ENCODE peak calls at places on chromosomes 2 and 18, in six cellular contexts. V, M, X, Y, J and H are unnamed samples.
A peak's percentile ranks its signal among the peaks of the same experiment; 100 is the strongest.

GRCh38 chr2:118120001-118120400 is 31.7 kb downstream of the INSIG2 start:
- DNase-seq in X (no peak), J (no peak), M (no peak), V (no peak), Y (no peak), H (no peak)

GRCh38 chr2:56580242-56580641 is 396.5 kb downstream of the CCDC85A start:
- DNase-seq in M (no peak), X (no peak), J (no peak), Y (peak; percentile 48), V (no peak), H (no peak)

GRCh38 chr2:95058466-95058988 is 33.0 kb downstream of the MAL start:
- DNase-seq in J (no peak), X (no peak), V (no peak), M (no peak), Y (no peak), H (no peak)

GRCh38 chr2:96530144-96530430 is 6.5 kb upstream of the ARID5A start:
- DNase-seq in V (no peak), M (no peak), X (no peak), J (no peak), Y (no peak), H (no peak)

GRCh38 chr2:73444202-73444601 is 58.6 kb downstream of the ALMS1 start:
- DNase-seq in V (no peak), X (no peak), J (no peak), Y (no peak), M (no peak), H (no peak)

GRCh38 chr18:9722691-9723090 is 14.6 kb downstream of the RAB31 start:
- DNase-seq in J (no peak), V (no peak), M (no peak), Y (peak; percentile 71), X (peak; percentile 60), H (no peak)

GRCh38 chr18:78151234-78151633 is 828.4 kb upstream of the SALL3 start:
- DNase-seq in Y (no peak), J (no peak), X (no peak), V (no peak), M (no peak), H (no peak)

GRCh38 chr18:48831113-48831759 is 119.5 kb downstream of the SMAD7 start:
- DNase-seq in Y (no peak), M (peak; percentile 10), V (no peak), X (no peak), J (no peak), H (no peak)

GRCh38 chr2:218261424-218262273 is 834 bp downstream of the GPBAR1 start:
- DNase-seq in J (no peak), X (no peak), Y (no peak), V (no peak), M (peak; percentile 13), H (no peak)

GRCh38 chr18:2978626-2979025 is 34.3 kb downstream of the LPIN2 start:
- DNase-seq in Y (peak; percentile 50), J (no peak), V (no peak), X (no peak), M (no peak), H (no peak)

GRCh38 chr2:181750305-181750704 is 70.0 kb upstream of the NEUROD1 start:
- DNase-seq in V (no peak), X (no peak), M (no peak), J (no peak), Y (no peak), H (no peak)

GRCh38 chr18:48840491-48840877 is 110.3 kb downstream of the SMAD7 start:
- DNase-seq in M (no peak), X (no peak), J (no peak), Y (no peak), V (no peak), H (no peak)

DNA sequence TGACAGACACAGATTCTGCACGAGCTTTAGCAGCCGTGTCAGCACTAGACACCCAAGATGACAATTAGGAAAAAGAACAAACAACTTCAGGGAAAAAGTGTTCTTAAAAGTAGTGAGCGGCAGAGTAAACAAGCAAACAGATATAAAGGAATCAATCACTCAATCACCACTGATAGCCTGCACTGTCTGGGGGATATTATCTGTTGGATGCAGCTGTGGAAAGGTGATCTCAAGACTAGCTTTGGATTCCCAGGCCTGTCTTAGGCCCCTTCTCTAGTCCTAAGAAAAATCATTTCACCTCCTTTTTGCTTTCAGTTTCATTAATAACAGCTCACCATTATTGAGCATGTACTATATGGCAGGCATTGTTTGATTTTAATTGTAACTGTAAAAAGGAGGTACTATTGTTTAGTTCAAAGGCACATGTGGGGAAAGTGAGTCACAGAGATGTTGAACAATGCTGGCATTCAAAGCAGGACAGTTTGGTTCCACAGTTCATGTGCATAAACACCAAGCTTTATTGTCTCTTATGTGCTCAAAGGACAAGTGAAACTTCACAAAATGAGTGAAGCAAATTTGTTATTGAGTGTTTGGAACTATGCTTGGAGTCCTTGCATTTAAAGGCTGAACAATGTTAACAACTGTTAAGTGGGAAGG is 147.3 kb upstream of the TCF4 start:
- DNase-seq in V (no peak), M (no peak), J (no peak), X (no peak), Y (peak; percentile 32), H (no peak)
- H3K4me1 ChIP-seq in V (no peaks in the 10 kb centered on the region), M (no peaks in the 10 kb centered on the region), J (no peaks in the 10 kb centered on the region), X (no peaks in the 10 kb centered on the region), Y (no peaks in the 10 kb centered on the region), H (no peaks in the 10 kb centered on the region)

GRCh38 chr2:113926314-113926713 is 36.4 kb downstream of the ACTR3 start:
- DNase-seq in V (no peak), J (no peak), Y (no peak), X (no peak), M (no peak), H (no peak)

GRCh38 chr2:113925884-113926283 is 36.0 kb downstream of the ACTR3 start:
- DNase-seq in V (no peak), M (no peak), J (no peak), Y (no peak), X (no peak), H (no peak)

GRCh38 chr2:113920996-113921395 is 31.1 kb downstream of the ACTR3 start:
- DNase-seq in X (no peak), J (no peak), V (no peak), Y (no peak), M (no peak), H (no peak)

GRCh38 chr2:113922335-113922734 is 32.4 kb downstream of the ACTR3 start:
- DNase-seq in X (no peak), V (no peak), Y (no peak), J (no peak), M (no peak), H (no peak)

GRCh38 chr2:113922784-113923183 is 32.9 kb downstream of the ACTR3 start:
- DNase-seq in J (no peak), M (no peak), V (no peak), X (no peak), Y (no peak), H (no peak)
- H3K9me3 ChIP-seq in J (no peaks in the 10 kb centered on the region), M (no peaks in the 10 kb centered on the region), V (no peaks in the 10 kb centered on the region), X (no peaks in the 10 kb centered on the region), Y (no peaks in the 10 kb centered on the region), H (no peaks in the 10 kb centered on the region)

GRCh38 chr2:120464448-120464931 is 118.6 kb downstream of the INHBB start:
- DNase-seq in V (no peak), J (no peak), M (no peak), Y (no peak), X (no peak), H (no peak)
- H3K27ac ChIP-seq in V (no peak overlapping the region), J (no peak overlapping the region), M (no peak overlapping the region), Y (no peak overlapping the region), X (no peak overlapping the region), H (no peak overlapping the region)

DNA sequence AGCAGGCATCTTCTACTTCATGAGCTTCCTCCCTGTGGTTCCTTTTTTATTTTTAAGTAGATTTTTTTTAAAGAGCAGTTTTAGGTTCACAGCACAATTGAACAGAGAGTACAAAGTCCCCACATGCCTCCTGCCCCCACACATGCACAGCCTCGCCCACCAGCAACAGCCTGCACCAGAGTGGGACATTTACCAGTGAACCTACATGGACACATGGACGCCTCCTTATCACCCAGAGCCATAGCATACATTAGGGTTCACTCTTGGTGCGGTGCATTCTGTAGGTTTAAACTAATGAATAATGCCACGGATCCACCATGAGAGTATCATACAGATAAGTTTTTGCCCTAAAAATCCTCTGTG is 40.9 kb downstream of the HS1BP3 start:
- DNase-seq in Y (no peak), J (no peak), V (no peak), M (peak; percentile 16), X (no peak), H (no peak)
- H3K4me1 ChIP-seq in Y (peaks cover 22% of the 10 kb centered on the region), J (peaks cover 36% of the 10 kb centered on the region), V (peaks cover 60% of the 10 kb centered on the region), M (peaks cover 9% of the 10 kb centered on the region), X (peaks cover 16% of the 10 kb centered on the region), H (no peaks in the 10 kb centered on the region)

DNA sequence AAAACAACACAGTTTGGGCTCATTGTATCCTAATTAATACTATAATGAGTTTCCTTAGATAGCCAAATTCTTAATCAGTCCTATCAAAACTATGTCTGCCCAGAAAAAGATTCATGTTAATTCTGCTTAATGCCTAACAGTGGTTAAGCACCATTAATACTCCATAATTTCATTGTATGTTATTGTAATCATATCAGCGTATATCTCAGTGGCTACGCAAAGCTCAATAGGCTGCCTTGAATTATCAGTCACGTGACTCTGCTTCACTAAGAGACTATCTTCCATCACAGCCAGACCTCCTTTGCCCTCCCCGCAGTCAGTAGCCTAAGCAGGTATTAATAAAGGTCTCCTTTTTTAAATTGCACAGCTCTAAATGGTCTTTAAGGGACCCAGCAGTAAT is 215.8 kb upstream of the POU3F3 start:
- DNase-seq in Y (no peak), M (no peak), V (no peak), J (no peak), X (no peak), H (no peak)
- H3K9me3 ChIP-seq in Y (no peaks in the 10 kb centered on the region), M (no peaks in the 10 kb centered on the region), V (no peaks in the 10 kb centered on the region), J (no peaks in the 10 kb centered on the region), X (no peaks in the 10 kb centered on the region), H (no peaks in the 10 kb centered on the region)